ENCODE peak calls at places on chromosomes 1 and 21, in seven cellular contexts. One of them, this sample, is unnamed.

GRCh38 chr1:236073307-236073897 is 8.5 kb upstream of the NID1 start:
- DNase-seq in body of pancreas: no peak
- DNase-seq in A549: no peak
- DNase-seq in IMR-90: no peak
- DNase-seq in stomach: no peak
- DNase-seq in breast epithelium: no peak
- DNase-seq in prostate gland: no peak
- DNase-seq in this sample: no peak

GRCh38 chr21:35335951-35336446 is 286.9 kb upstream of the RUNX1 start:
- DNase-seq in body of pancreas: no peak
- DNase-seq in A549: no peak
- DNase-seq in IMR-90: no peak
- DNase-seq in stomach: no peak
- DNase-seq in breast epithelium: no peak
- DNase-seq in prostate gland: no peak
- DNase-seq in this sample: no peak

GRCh38 chr1:19065526-19066247 is 109.2 kb upstream of the IFFO2 start:
- DNase-seq in body of pancreas: no peak
- DNase-seq in A549: no peak
- DNase-seq in IMR-90: no peak
- DNase-seq in stomach: peak; percentile 77
- DNase-seq in breast epithelium: no peak
- DNase-seq in prostate gland: no peak
- DNase-seq in this sample: no peak

GRCh38 chr21:40658237-40658636 is 188.7 kb downstream of the DSCAM start:
- DNase-seq in body of pancreas: no peak
- DNase-seq in A549: no peak
- DNase-seq in IMR-90: no peak
- DNase-seq in stomach: no peak
- DNase-seq in breast epithelium: no peak
- DNase-seq in prostate gland: no peak
- DNase-seq in this sample: no peak

GRCh38 chr1:213231795-213232231 is 180.8 kb downstream of the RPS6KC1 start:
- DNase-seq in body of pancreas: no peak
- DNase-seq in A549: no peak
- DNase-seq in IMR-90: peak; percentile 48
- DNase-seq in stomach: no peak
- DNase-seq in breast epithelium: no peak
- DNase-seq in prostate gland: no peak
- DNase-seq in this sample: no peak

GRCh38 chr1:198849108-198849507 is 210.3 kb downstream of the PTPRC start:
- DNase-seq in body of pancreas: no peak
- DNase-seq in A549: no peak
- DNase-seq in IMR-90: no peak
- DNase-seq in stomach: no peak
- DNase-seq in breast epithelium: no peak
- DNase-seq in prostate gland: no peak
- DNase-seq in this sample: no peak

GRCh38 chr1:208924011-208924410 is 659.5 kb upstream of the CAMK1G start:
- DNase-seq in body of pancreas: no peak
- DNase-seq in A549: no peak
- DNase-seq in IMR-90: no peak
- DNase-seq in stomach: no peak
- DNase-seq in breast epithelium: no peak
- DNase-seq in prostate gland: no peak
- DNase-seq in this sample: no peak

GRCh38 chr1:207077470-207078377 is 10.9 kb upstream of the C4BPB start:
- DNase-seq in body of pancreas: peak; percentile 77
- DNase-seq in A549: peak; percentile 62
- DNase-seq in IMR-90: peak; percentile 77
- DNase-seq in stomach: peak; percentile 74
- DNase-seq in breast epithelium: no peak
- DNase-seq in prostate gland: peak; percentile 75
- DNase-seq in this sample: peak; percentile 30

GRCh38 chr1:215970406-215970805 is 403.3 kb downstream of the KCTD3 start:
- DNase-seq in body of pancreas: no peak
- DNase-seq in A549: no peak
- DNase-seq in IMR-90: peak; percentile 59
- DNase-seq in stomach: no peak
- DNase-seq in breast epithelium: no peak
- DNase-seq in prostate gland: no peak
- DNase-seq in this sample: no peak

GRCh38 chr1:98962156-98962555 is 42.5 kb downstream of the PLPPR5 start:
- DNase-seq in body of pancreas: no peak
- DNase-seq in A549: no peak
- DNase-seq in IMR-90: peak; percentile 80
- DNase-seq in stomach: no peak
- DNase-seq in breast epithelium: no peak
- DNase-seq in prostate gland: no peak
- DNase-seq in this sample: no peak

GRCh38 chr1:236137285-236137852 is 5.0 kb upstream of the GPR137B start:
- DNase-seq in body of pancreas: no peak
- DNase-seq in A549: no peak
- DNase-seq in IMR-90: no peak
- DNase-seq in stomach: no peak
- DNase-seq in breast epithelium: no peak
- DNase-seq in prostate gland: no peak
- DNase-seq in this sample: no peak

GRCh38 chr1:16165548-16165947 is 9.7 kb upstream of the EPHA2 start:
- DNase-seq in body of pancreas: no peak
- DNase-seq in A549: no peak
- DNase-seq in IMR-90: no peak
- DNase-seq in stomach: no peak
- DNase-seq in breast epithelium: no peak
- DNase-seq in prostate gland: no peak
- DNase-seq in this sample: no peak

GRCh38 chr1:197200468-197200899 is 54.0 kb upstream of the ASPM start:
- DNase-seq in body of pancreas: no peak
- DNase-seq in A549: no peak
- DNase-seq in IMR-90: peak; percentile 5
- DNase-seq in stomach: no peak
- DNase-seq in breast epithelium: no peak
- DNase-seq in prostate gland: no peak
- DNase-seq in this sample: no peak

GRCh38 chr1:26854953-26855352 is 8.0 kb upstream of the SFN start:
- DNase-seq in body of pancreas: no peak
- DNase-seq in A549: no peak
- DNase-seq in IMR-90: no peak
- DNase-seq in stomach: no peak
- DNase-seq in breast epithelium: no peak
- DNase-seq in prostate gland: peak; percentile 74
- DNase-seq in this sample: no peak

GRCh38 chr1:90724926-90725325 is 7.8 kb upstream of the BARHL2 start:
- DNase-seq in body of pancreas: no peak
- DNase-seq in A549: no peak
- DNase-seq in IMR-90: no peak
- DNase-seq in stomach: no peak
- DNase-seq in breast epithelium: no peak
- DNase-seq in prostate gland: no peak
- DNase-seq in this sample: no peak

GRCh38 chr21:42061195-42061865 is 9.8 kb upstream of the UMODL1 start:
- DNase-seq in body of pancreas: no peak
- DNase-seq in A549: no peak
- DNase-seq in IMR-90: no peak
- DNase-seq in stomach: no peak
- DNase-seq in breast epithelium: no peak
- DNase-seq in prostate gland: no peak
- DNase-seq in this sample: no peak

GRCh38 chr1:95116666-95117206 is 419 bp upstream of the TLCD4 start:
- DNase-seq in body of pancreas: peak; percentile 78
- DNase-seq in A549: peak; percentile 74
- DNase-seq in IMR-90: peak; percentile 22
- DNase-seq in stomach: peak; percentile 71
- DNase-seq in breast epithelium: no peak
- DNase-seq in prostate gland: peak; percentile 60
- DNase-seq in this sample: peak; percentile 55

GRCh38 chr1:20158358-20159070 is 19.4 kb downstream of the PLA2G2F start:
- DNase-seq in body of pancreas: no peak
- DNase-seq in A549: no peak
- DNase-seq in IMR-90: no peak
- DNase-seq in stomach: no peak
- DNase-seq in breast epithelium: no peak
- DNase-seq in prostate gland: no peak
- DNase-seq in this sample: no peak

GRCh38 chr1:85372683-85373446 is 92.1 kb downstream of the DDAH1 start:
- DNase-seq in body of pancreas: no peak
- DNase-seq in A549: no peak
- DNase-seq in IMR-90: peak; percentile 50
- DNase-seq in stomach: no peak
- DNase-seq in breast epithelium: no peak
- DNase-seq in prostate gland: peak; percentile 22
- DNase-seq in this sample: no peak

GRCh38 chr1:30058966-30059365 is 664.4 kb downstream of the MATN1 start:
- DNase-seq in body of pancreas: no peak
- DNase-seq in A549: peak; percentile 33
- DNase-seq in IMR-90: peak; percentile 90
- DNase-seq in stomach: no peak
- DNase-seq in breast epithelium: no peak
- DNase-seq in prostate gland: no peak
- DNase-seq in this sample: peak; percentile 52

GRCh38 chr1:159173303-159173702 is 1.9 kb downstream of the CADM3 start:
- DNase-seq in body of pancreas: no peak
- DNase-seq in A549: no peak
- DNase-seq in IMR-90: no peak
- DNase-seq in stomach: no peak
- DNase-seq in breast epithelium: no peak
- DNase-seq in prostate gland: no peak
- DNase-seq in this sample: no peak

GRCh38 chr1:196538473-196538872 is 69.8 kb downstream of the KCNT2 start:
- DNase-seq in body of pancreas: no peak
- DNase-seq in A549: no peak
- DNase-seq in IMR-90: no peak
- DNase-seq in stomach: no peak
- DNase-seq in breast epithelium: no peak
- DNase-seq in prostate gland: no peak
- DNase-seq in this sample: no peak

GRCh38 chr1:203308205-203309114 is 3.1 kb downstream of the BTG2 start:
- DNase-seq in body of pancreas: no peak
- DNase-seq in A549: no peak
- DNase-seq in IMR-90: no peak
- DNase-seq in stomach: no peak
- DNase-seq in breast epithelium: no peak
- DNase-seq in prostate gland: no peak
- DNase-seq in this sample: no peak

GRCh38 chr1:203307690-203308126 is 2.4 kb downstream of the BTG2 start:
- DNase-seq in body of pancreas: peak; percentile 27
- DNase-seq in A549: no peak
- DNase-seq in IMR-90: no peak
- DNase-seq in stomach: no peak
- DNase-seq in breast epithelium: no peak
- DNase-seq in prostate gland: no peak
- DNase-seq in this sample: no peak

GRCh38 chr1:203305809-203306088 is 430 bp downstream of the BTG2 start:
- DNase-seq in body of pancreas: no peak
- DNase-seq in A549: peak; percentile 41
- DNase-seq in IMR-90: no peak
- DNase-seq in stomach: no peak
- DNase-seq in breast epithelium: no peak
- DNase-seq in prostate gland: no peak
- DNase-seq in this sample: no peak

GRCh38 chr1:203306089-203306969 is 1.0 kb downstream of the BTG2 start:
- DNase-seq in body of pancreas: peak; percentile 84
- DNase-seq in A549: peak; percentile 43
- DNase-seq in IMR-90: peak; percentile 75
- DNase-seq in stomach: peak; percentile 91
- DNase-seq in breast epithelium: peak; percentile 88
- DNase-seq in prostate gland: peak; percentile 98
- DNase-seq in this sample: no peak

DNA sequence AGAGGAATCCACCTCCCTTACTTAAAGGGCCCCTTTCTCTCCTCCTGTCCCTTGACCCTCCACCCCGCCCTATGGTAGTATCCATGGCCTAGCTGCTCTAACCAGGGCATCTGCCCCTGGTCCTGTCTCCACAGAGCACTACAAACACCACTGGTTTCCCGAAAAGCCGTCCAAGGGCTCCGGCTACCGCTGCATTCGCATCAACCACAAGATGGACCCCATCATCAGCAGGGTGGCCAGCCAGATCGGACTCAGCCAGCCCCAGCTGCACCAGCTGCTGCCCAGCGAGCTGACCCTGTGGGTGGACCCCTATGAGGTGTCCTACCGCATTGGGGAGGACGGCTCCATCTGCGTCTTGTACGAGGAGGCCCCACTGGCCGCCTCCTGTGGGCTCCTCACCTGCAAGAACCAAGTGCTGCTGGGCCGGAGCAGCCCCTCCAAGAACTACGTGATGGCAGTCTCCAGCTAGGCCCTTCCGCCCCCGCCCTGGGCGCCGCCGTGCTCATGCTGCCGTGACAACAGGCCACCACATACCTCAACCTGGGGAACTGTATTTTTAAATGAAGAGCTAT is 1.7 kb downstream of the BTG2 start:
- DNase-seq in body of pancreas: peak; percentile 63
- DNase-seq in A549: no peak
- DNase-seq in IMR-90: no peak
- DNase-seq in stomach: peak; percentile 48
- DNase-seq in breast epithelium: no peak
- DNase-seq in prostate gland: no peak
- DNase-seq in this sample: no peak
- TF ChIP-seq POLR2A in body of pancreas: peak; percentile 70
- TF ChIP-seq POLR2A in A549: no peak
- TF ChIP-seq POLR2A in IMR-90: no peak
- TF ChIP-seq POLR2A in stomach: peak; percentile 7
- TF ChIP-seq POLR2A in breast epithelium: no peak
- TF ChIP-seq POLR2A in prostate gland: peak; percentile 4
- TF ChIP-seq POLR2A in this sample: no peak

DNA sequence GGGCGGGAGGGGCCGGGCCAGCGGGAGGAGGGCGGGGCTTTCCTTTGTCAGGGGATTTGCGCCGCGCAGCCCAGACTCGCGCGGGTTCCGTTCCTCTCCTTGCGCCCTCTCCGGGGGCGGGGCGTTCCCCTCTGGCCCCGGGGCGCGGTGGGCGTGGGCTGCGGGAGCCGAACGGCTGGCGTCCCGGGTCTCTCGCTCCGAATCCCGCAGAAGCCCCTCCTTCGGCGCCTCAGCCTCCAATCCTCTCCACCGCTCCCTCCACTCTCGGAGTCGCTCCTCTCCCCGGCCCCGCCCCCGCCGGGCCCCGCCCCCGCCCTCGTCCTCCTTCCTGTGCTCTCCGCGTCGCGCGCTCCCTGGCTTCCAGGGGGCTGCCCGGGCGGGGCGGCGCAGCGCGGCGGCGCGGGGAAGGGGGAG is 82.8 kb upstream of the BMP8A start:
- DNase-seq in body of pancreas: peak; percentile 93
- DNase-seq in A549: peak; percentile 86
- DNase-seq in IMR-90: peak; percentile 92
- DNase-seq in stomach: peak; percentile 93
- DNase-seq in breast epithelium: peak; percentile 89
- DNase-seq in prostate gland: peak; percentile 94
- DNase-seq in this sample: peak; percentile 95
- TF ChIP-seq POLR2A in body of pancreas: peak; percentile 44
- TF ChIP-seq POLR2A in A549: peak; percentile 9
- TF ChIP-seq POLR2A in IMR-90: no peak
- TF ChIP-seq POLR2A in stomach: no peak
- TF ChIP-seq POLR2A in breast epithelium: no peak
- TF ChIP-seq POLR2A in prostate gland: no peak
- TF ChIP-seq POLR2A in this sample: no peak

GRCh38 chr1:6419803-6420593 is at the start of gene HES2:
- DNase-seq in body of pancreas: no peak
- DNase-seq in A549: no peak
- DNase-seq in IMR-90: no peak
- DNase-seq in stomach: peak; percentile 50
- DNase-seq in breast epithelium: no peak
- DNase-seq in prostate gland: no peak
- DNase-seq in this sample: peak; percentile 65
- TF ChIP-seq POLR2A in body of pancreas: no peak
- TF ChIP-seq POLR2A in A549: peak; percentile 47
- TF ChIP-seq POLR2A in IMR-90: no peak
- TF ChIP-seq POLR2A in stomach: no peak
- TF ChIP-seq POLR2A in breast epithelium: no peak
- TF ChIP-seq POLR2A in prostate gland: peak; percentile 46
- TF ChIP-seq POLR2A in this sample: no peak

GRCh38 chr1:156338180-156338973 is at the start of the genes CCT3 and TSACC:
- DNase-seq in body of pancreas: peak; percentile 100
- DNase-seq in A549: peak; percentile 99
- DNase-seq in IMR-90: peak; percentile 100
- DNase-seq in stomach: peak; percentile 99
- DNase-seq in breast epithelium: peak; percentile 99
- DNase-seq in prostate gland: peak; percentile 99
- DNase-seq in this sample: peak; percentile 98
- TF ChIP-seq POLR2A in body of pancreas: peak; percentile 80
- TF ChIP-seq POLR2A in A549: peak; percentile 87
- TF ChIP-seq POLR2A in IMR-90: peak; percentile 60
- TF ChIP-seq POLR2A in stomach: peak; percentile 29
- TF ChIP-seq POLR2A in breast epithelium: peak; percentile 35
- TF ChIP-seq POLR2A in prostate gland: peak; percentile 68
- TF ChIP-seq POLR2A in this sample: peak; percentile 87